ENCODE peak calls at places on chromosome 7, in five cellular contexts. K is psoas muscle, R is choroid plexus epithelial cell, U is tibial artery, D is GM12865. I is an unnamed sample.

GRCh38 chr7:110322796-110323195 is 768.1 kb upstream of the LRRN3 start:
- DNase-seq in K (no peak), R (no peak), U (no peak), D (no peak), I (no peak)

GRCh38 chr7:39674391-39674790 is 51.0 kb downstream of the RALA start:
- DNase-seq in K (no peak), R (no peak), U (no peak), D (no peak), I (no peak)

GRCh38 chr7:87213801-87214200 is 5.7 kb downstream of the TMEM243 start:
- DNase-seq in K (no peak), R (peak; percentile 58), U (no peak), D (no peak), I (no peak)

GRCh38 chr7:48441848-48442492 is 270.7 kb downstream of the ABCA13 start:
- DNase-seq in K (no peak), R (no peak), U (no peak), D (no peak), I (no peak)

GRCh38 chr7:39240864-39241263 is 263.2 kb downstream of the POU6F2 start:
- DNase-seq in K (no peak), R (no peak), U (no peak), D (no peak), I (no peak)

GRCh38 chr7:98872328-98872924 is 2.6 kb upstream of the TMEM130 start:
- DNase-seq in K (no peak), R (peak; percentile 30), U (no peak), D (peak; percentile 59), I (no peak)

GRCh38 chr7:43758861-43759683 is 592 bp downstream of the BLVRA start:
- DNase-seq in K (peak; percentile 42), R (peak; percentile 37), U (peak; percentile 35), D (peak; percentile 62), I (peak; percentile 72)

GRCh38 chr7:135333196-135333595 is 99.6 kb downstream of the STRA8 start:
- DNase-seq in K (no peak), R (no peak), U (no peak), D (no peak), I (no peak)

GRCh38 chr7:69790915-69791473 is 192.7 kb downstream of the AUTS2 start:
- DNase-seq in K (no peak), R (no peak), U (no peak), D (no peak), I (no peak)

GRCh38 chr7:155865830-155866545 is 53.7 kb upstream of the SHH start:
- DNase-seq in K (no peak), R (no peak), U (no peak), D (no peak), I (no peak)

DNA sequence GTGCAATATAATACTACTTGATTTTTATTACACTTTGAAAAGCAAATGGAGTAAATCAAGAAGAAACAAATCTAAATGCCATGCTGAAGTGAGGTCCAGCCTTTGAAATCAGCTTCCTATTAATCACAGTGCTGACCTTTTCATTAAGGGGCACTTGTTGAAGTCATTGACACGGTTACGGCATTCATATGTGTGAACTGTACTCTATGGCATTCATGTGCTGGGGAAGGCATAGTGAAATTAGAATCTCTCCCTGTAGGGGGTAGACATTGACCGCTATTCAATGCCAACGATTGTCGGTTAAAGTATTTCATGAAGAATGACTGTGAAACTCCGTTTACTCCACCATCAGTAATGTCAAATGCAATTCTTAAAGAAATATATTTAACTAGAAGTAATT is 296.1 kb upstream of the SEMA3A start:
- DNase-seq in K (no peak), R (peak; percentile 89), U (no peak), D (no peak), I (no peak)
- TF ChIP-seq CTCF in K (peak; percentile 9), R (peak; percentile 70), U (peak; percentile 65), D (no peak), I (no peak)

GRCh38 chr7:18354108-18354507 is 141.4 kb upstream of the HDAC9 start:
- DNase-seq in K (no peak), R (no peak), U (no peak), D (no peak), I (no peak)

GRCh38 chr7:18354686-18355085 is 140.9 kb upstream of the HDAC9 start:
- DNase-seq in K (no peak), R (peak; percentile 17), U (no peak), D (no peak), I (no peak)

GRCh38 chr7:18361756-18362155 is 133.8 kb upstream of the HDAC9 start:
- DNase-seq in K (no peak), R (peak; percentile 11), U (no peak), D (no peak), I (no peak)

GRCh38 chr7:18356195-18356645 is 139.3 kb upstream of the HDAC9 start:
- DNase-seq in K (no peak), R (peak; percentile 53), U (no peak), D (peak; percentile 40), I (no peak)

GRCh38 chr7:18357691-18358090 is 137.9 kb upstream of the HDAC9 start:
- DNase-seq in K (no peak), R (peak; percentile 39), U (no peak), D (peak; percentile 35), I (no peak)
- TF ChIP-seq CTCF in K (peak; percentile 10), R (peak; percentile 41), U (no peak), D (peak; percentile 23), I (peak; percentile 25)

GRCh38 chr7:145884716-145885514 is 231.7 kb upstream of the CNTNAP2 start:
- DNase-seq in K (no peak), R (peak; percentile 54), U (no peak), D (no peak), I (no peak)
- TF ChIP-seq CTCF in K (no peak), R (peak; percentile 53), U (no peak), D (no peak), I (no peak)

DNA sequence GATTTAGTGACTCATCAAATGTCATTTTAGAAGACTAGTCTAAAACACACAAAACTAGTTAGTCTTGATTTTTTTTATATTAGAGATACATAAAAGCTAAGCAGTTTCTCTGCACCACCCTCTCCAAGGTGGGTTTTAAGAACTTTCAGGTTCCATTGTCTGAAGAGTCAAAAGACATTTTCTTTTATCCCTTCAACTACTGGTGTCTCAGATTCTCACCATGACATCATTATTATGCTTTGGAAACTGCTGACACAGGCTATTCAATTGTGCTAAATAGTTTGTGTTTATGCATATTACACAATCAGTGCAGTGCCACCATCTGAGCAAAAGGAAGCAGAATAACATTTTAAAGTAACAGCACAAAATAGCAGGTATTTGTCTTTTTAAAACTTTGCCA is 52.2 kb downstream of the IGF2BP3 start:
- DNase-seq in K (no peak), R (peak; percentile 84), U (no peak), D (no peak), I (no peak)
- TF ChIP-seq CTCF in K (no peak), R (no peak), U (no peak), D (no peak), I (no peak)

GRCh38 chr7:57308631-57309408 is 141.2 kb upstream of the ZNF716 start:
- DNase-seq in K (no peak), R (no peak), U (no peak), D (no peak), I (no peak)

GRCh38 chr7:57300747-57301146 is 149.2 kb upstream of the ZNF716 start:
- DNase-seq in K (no peak), R (no peak), U (no peak), D (no peak), I (no peak)

DNA sequence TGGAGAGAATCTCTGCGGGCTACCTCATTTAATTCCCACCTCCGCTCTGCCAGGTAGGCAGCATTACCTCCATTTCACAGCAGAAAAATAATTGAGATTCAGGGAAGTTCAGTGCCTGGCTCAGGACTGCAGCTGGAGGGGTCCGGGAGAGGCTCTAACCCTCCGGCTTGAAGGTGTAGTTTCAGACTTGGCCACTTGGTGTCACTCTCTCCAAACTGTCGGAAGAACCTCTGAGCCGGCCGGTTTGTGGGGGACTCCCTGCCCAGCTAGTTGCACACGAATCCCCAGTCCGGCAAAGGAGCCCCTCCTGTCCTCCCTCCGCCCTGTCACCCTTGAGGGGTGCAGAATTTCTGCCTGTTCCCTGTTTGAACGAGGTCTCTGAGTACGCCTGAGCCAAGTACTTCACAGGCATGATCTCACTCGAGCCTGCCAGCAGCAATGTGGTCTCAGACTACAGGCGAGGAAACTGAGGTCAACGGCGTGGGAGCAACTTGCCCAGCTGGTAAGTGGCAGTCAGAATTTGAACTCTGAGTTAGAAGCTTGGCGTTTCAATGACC is 144.7 kb upstream of the ZNF716 start:
- DNase-seq in K (no peak), R (no peak), U (no peak), D (no peak), I (no peak)
- TF ChIP-seq CTCF in K (peak; percentile 35), R (no peak), U (no peak), D (peak; percentile 7), I (no peak)

GRCh38 chr7:16428672-16429071 is 7.3 kb upstream of the CRPPA start:
- DNase-seq in K (no peak), R (peak; percentile 60), U (no peak), D (no peak), I (no peak)

GRCh38 chr7:16430133-16430532 is 8.8 kb upstream of the CRPPA start:
- DNase-seq in K (no peak), R (no peak), U (no peak), D (no peak), I (no peak)

GRCh38 chr7:16432425-16432731 is 11.0 kb upstream of the CRPPA start:
- DNase-seq in K (no peak), R (no peak), U (no peak), D (no peak), I (no peak)

GRCh38 chr7:16433568-16434122 is 12.3 kb upstream of the CRPPA start:
- DNase-seq in K (no peak), R (no peak), U (no peak), D (no peak), I (no peak)

GRCh38 chr7:16431646-16432424 is 10.5 kb upstream of the CRPPA start:
- DNase-seq in K (no peak), R (peak; percentile 27), U (no peak), D (peak; percentile 24), I (no peak)
- TF ChIP-seq CTCF in K (peak; percentile 50), R (peak; percentile 28), U (no peak), D (no peak), I (peak; percentile 28)

DNA sequence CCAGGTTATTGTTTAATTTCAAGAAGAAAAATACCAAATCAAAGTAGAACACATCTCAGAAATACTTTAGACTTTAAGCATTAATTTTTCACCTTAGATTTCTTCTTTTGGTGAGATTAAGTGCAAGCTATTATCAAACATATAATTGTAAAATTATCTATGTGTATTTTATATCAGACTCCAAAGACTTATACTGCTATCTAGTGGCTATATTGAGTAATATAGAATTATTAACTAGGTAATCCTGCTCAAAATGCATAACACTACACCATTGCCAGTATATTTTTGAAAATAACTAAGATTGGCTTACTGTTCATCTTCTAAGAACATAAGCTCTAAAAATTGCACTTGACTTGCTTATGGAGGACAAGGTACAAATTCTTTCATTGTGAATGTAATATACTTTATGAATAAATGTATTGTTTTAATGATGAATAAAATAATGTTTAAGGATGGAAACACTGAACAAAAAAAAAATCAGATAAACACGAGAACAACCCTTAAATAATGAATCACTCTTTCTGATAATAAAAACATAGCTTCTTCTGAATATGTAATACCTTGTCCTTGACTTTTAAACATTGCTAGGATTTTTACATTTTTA is 86.7 kb upstream of the GNAI1 start:
- DNase-seq in K (no peak), R (peak; percentile 30), U (no peak), D (no peak), I (no peak)
- TF ChIP-seq CTCF in K (no peak), R (peak; percentile 52), U (no peak), D (no peak), I (no peak)

I was measured in glutamatergic neuron.